ENCODE peak calls at places on chromosomes 13 and 19, in ten cellular contexts. B, V, H, U, G, Z, M, R, O and J are unnamed samples.

GRCh38 chr13:113390874-113391497 is 27.1 kb upstream of the GRTP1 start:
- DNase-seq in U (no peak), B (no peak), O (no peak), G (no peak), Z (no peak), V (no peak), H (no peak), R (no peak), M (no peak), J (peak)

GRCh38 chr13:112567161-112567862 is 20.6 kb downstream of the TUBGCP3 start:
- DNase-seq in G (no peak), O (no peak), U (no peak), V (no peak), H (no peak), Z (no peak), M (peak), R (no peak), B (no peak), J (no peak)

GRCh38 chr13:42229287-42229686 is 42.7 kb upstream of the AKAP11 start:
- DNase-seq in G (no peak), O (no peak), Z (no peak), B (no peak), H (no peak), V (no peak), M (no peak), U (no peak), R (no peak), J (no peak)

GRCh38 chr19:39865186-39865585 is 19.0 kb upstream of the FBL start:
- DNase-seq in G (no peak), O (no peak), H (no peak), U (no peak), Z (no peak), M (no peak), V (no peak), B (no peak), R (no peak), J (no peak)

GRCh38 chr19:33325920-33326319 is 23.6 kb upstream of the CEBPA start:
- DNase-seq in U (peak), V (peak), B (no peak), M (peak), O (no peak), R (no peak), Z (no peak), G (no peak), H (no peak), J (no peak)

GRCh38 chr13:20703785-20704458 is 423 bp downstream of the IL17D start:
- DNase-seq in Z (no peak), O (peak), M (peak), R (peak), U (no peak), V (peak), H (peak), B (peak), G (peak), J (peak)

GRCh38 chr19:45632468-45633196 is 6.6 kb downstream of the EML2 start:
- DNase-seq in G (peak), Z (peak), U (peak), R (peak), O (peak), H (peak), B (peak), M (peak), V (peak), J (peak)

GRCh38 chr13:20848203-20848602 is 54.3 kb downstream of the XPO4 start:
- DNase-seq in O (no peak), V (no peak), B (no peak), G (no peak), R (no peak), H (no peak), M (no peak), Z (no peak), U (no peak), J (no peak)

GRCh38 chr19:39038098-39038497 is 5.7 kb upstream of the FBXO27 start:
- DNase-seq in H (peak), G (no peak), R (no peak), U (no peak), M (peak), V (no peak), B (peak), Z (no peak), O (peak), J (no peak)

GRCh38 chr13:106432636-106433035 is 102.8 kb downstream of the EFNB2 start:
- DNase-seq in Z (peak), M (peak), H (peak), U (no peak), G (no peak), O (no peak), B (no peak), R (no peak), V (no peak), J (no peak)

GRCh38 chr19:44819246-44819832 is 10.4 kb downstream of the BCAM start:
- DNase-seq in B (no peak), U (no peak), V (no peak), M (no peak), H (no peak), O (no peak), R (no peak), Z (no peak), G (no peak), J (no peak)

GRCh38 chr19:5204212-5204611 is 136.4 kb downstream of the PTPRS start:
- DNase-seq in R (no peak), B (no peak), H (no peak), O (no peak), M (no peak), Z (no peak), V (no peak), U (no peak), G (no peak), J (no peak)

GRCh38 chr13:76522083-76522755 is 364.0 kb downstream of the KCTD12 start:
- DNase-seq in B (no peak), Z (peak), R (no peak), V (no peak), U (no peak), O (no peak), G (no peak), M (peak), H (peak), J (no peak)

GRCh38 chr19:6717441-6717971 is 2.9 kb downstream of the C3 start:
- DNase-seq in G (no peak), M (peak), R (no peak), V (no peak), Z (no peak), B (no peak), U (no peak), H (no peak), O (no peak), J (no peak)

GRCh38 chr19:11530432-11530831 is 1.5 kb upstream of the ECSIT start:
- DNase-seq in V (peak), H (peak), R (peak), B (peak), M (peak), U (peak), O (peak), Z (peak), G (peak), J (no peak)

GRCh38 chr19:13842294-13843103 is 34.4 kb upstream of the NANOS3 start:
- DNase-seq in R (peak), O (no peak), Z (no peak), B (peak), M (peak), V (peak), G (peak), H (peak), U (peak), J (no peak)
- TF ChIP-seq CTCF in R (peak), O (no peak), Z (no peak), B (peak), M (no peak), V (no peak), G (peak), H (no peak), U (peak), J (peak)

GRCh38 chr19:17296278-17296677 is 6.9 kb downstream of the ABHD8 start:
- DNase-seq in Z (no peak), U (no peak), O (no peak), V (no peak), R (no peak), M (no peak), H (peak), G (no peak), B (no peak), J (no peak)
- TF ChIP-seq CTCF in Z (no peak), U (no peak), O (no peak), V (no peak), R (no peak), M (no peak), H (peak), G (no peak), B (no peak), J (no peak)

GRCh38 chr19:3179739-3180293 is 1.2 kb downstream of the S1PR4 start:
- DNase-seq in O (no peak), Z (no peak), V (no peak), R (no peak), G (no peak), B (no peak), U (no peak), M (no peak), H (no peak), J (no peak)

GRCh38 chr19:3178973-3179738 is 587 bp downstream of the S1PR4 start:
- DNase-seq in O (no peak), H (no peak), G (no peak), M (no peak), Z (no peak), U (no peak), B (no peak), R (no peak), V (no peak), J (no peak)

GRCh38 chr19:3176715-3177501 is 1.7 kb upstream of the S1PR4 start:
- DNase-seq in O (no peak), M (peak), Z (no peak), R (no peak), H (peak), B (no peak), V (no peak), G (no peak), U (no peak), J (no peak)

GRCh38 chr19:3175761-3176714 is 2.5 kb upstream of the S1PR4 start:
- DNase-seq in M (peak), O (no peak), G (no peak), H (peak), R (no peak), V (no peak), Z (peak), B (no peak), U (peak), J (no peak)

GRCh38 chr19:3178377-3178972 is at the start of gene S1PR4:
- DNase-seq in R (no peak), G (peak), O (no peak), M (no peak), V (no peak), U (no peak), H (no peak), B (no peak), Z (no peak), J (no peak)
- TF ChIP-seq CTCF in R (no peak), G (no peak), O (no peak), M (no peak), V (no peak), U (no peak), H (no peak), B (no peak), Z (no peak), J (no peak)

GRCh38 chr19:30696514-30696913 is 324.3 kb downstream of the ZNF536 start:
- DNase-seq in G (no peak), Z (no peak), U (no peak), B (peak), R (no peak), M (peak), V (no peak), H (no peak), O (peak), J (peak)
- TF ChIP-seq CTCF in G (no peak), Z (no peak), U (peak), B (peak), R (peak), M (peak), V (no peak), H (no peak), O (peak), J (peak)

GRCh38 chr19:3599776-3600183 is 6.9 kb downstream of the TBXA2R start:
- DNase-seq in Z (no peak), M (no peak), V (no peak), R (no peak), O (no peak), B (peak), G (no peak), H (no peak), U (no peak), J (no peak)
- TF ChIP-seq CTCF in Z (peak), M (no peak), V (no peak), R (no peak), O (no peak), B (peak), G (no peak), H (no peak), U (no peak), J (peak)

GRCh38 chr13:94549241-94550029 is 46.5 kb downstream of the TGDS start:
- DNase-seq in V (peak), G (peak), M (peak), U (peak), H (peak), O (peak), Z (peak), R (peak), B (peak), J (peak)
- TF ChIP-seq CTCF in V (peak), G (no peak), M (no peak), U (peak), H (no peak), O (no peak), Z (no peak), R (peak), B (no peak), J (no peak)

DNA sequence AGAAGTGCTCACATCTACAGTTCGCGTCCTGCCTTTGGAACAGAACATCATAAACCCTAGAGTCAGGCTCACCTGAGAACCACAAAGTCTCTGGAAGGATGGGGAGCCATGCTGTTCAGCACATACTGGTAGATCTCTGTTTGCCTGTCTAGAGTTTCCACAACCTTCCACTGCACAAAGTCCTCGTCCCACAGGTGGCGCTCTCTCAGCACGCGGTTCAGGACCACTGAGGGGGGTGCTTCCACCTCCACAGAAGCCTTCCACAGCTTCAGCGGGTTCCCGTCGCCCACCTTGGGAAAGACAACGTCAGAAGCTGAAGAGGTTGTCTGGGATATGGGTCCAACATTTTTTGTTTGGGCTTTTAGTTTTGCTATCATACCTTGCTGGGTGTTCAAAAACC is 93.6 kb downstream of the KL start:
- DNase-seq in Z (no peak), O (no peak), U (no peak), B (peak), M (no peak), H (no peak), V (no peak), R (no peak), G (peak), J (no peak)
- TF ChIP-seq CTCF in Z (peak), O (peak), U (no peak), B (peak), M (peak), H (no peak), V (no peak), R (peak), G (peak), J (no peak)

GRCh38 chr19:57613941-57614743 is at the start of gene ZNF134:
- DNase-seq in O (peak), Z (peak), R (peak), M (peak), V (peak), U (peak), G (peak), B (peak), H (peak), J (peak)
- TF ChIP-seq CTCF in O (no peak), Z (peak), R (peak), M (peak), V (peak), U (no peak), G (no peak), B (no peak), H (no peak), J (peak)

GRCh38 chr19:29665826-29666633 is 769 bp downstream of the PLEKHF1 start:
- DNase-seq in H (no peak), O (no peak), G (peak), B (peak), Z (no peak), V (peak), U (no peak), R (peak), M (peak), J (no peak)

GRCh38 chr19:29663861-29664752 is 1.2 kb upstream of the PLEKHF1 start:
- DNase-seq in O (no peak), U (no peak), Z (no peak), M (no peak), H (no peak), G (no peak), R (no peak), V (no peak), B (no peak), J (no peak)

GRCh38 chr19:29666634-29667389 is 1.6 kb downstream of the PLEKHF1 start:
- DNase-seq in G (no peak), O (no peak), U (peak), M (peak), H (no peak), Z (no peak), B (peak), V (peak), R (peak), J (no peak)

GRCh38 chr19:29664753-29665214 is 477 bp upstream of the PLEKHF1 start:
- DNase-seq in B (no peak), V (no peak), R (no peak), O (no peak), Z (no peak), G (no peak), M (no peak), U (no peak), H (no peak), J (no peak)

DNA sequence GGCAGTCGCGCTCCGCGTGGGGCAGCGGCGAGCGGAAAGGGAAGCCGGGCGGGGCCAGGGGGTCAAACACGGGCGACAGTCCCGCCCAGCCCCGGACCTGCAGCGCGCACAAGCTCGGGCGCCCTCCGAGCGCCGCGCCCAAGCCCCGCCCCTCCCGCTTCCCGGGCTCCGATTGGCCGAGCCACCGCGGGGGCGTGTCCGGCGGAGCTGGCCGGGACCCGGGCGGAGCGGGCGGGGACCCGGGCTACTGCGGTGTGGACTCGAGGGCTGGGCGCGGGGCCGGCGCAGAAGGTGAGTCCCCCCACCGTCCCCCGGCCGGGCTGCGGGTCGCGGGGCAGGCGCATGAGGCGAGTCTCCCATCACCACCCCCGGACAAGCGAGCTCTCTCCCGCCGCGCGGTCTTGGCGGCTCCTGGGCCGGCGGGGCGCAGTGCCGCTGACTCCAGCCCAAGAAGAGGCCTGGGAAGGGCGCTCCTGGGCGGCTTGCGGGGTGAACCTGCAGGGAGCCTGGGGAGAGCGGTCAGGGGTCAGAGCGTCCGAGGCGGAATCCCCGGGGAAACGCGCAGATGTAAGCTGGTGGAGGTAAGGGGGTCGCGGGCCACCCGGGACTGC is at the start of gene PLEKHF1:
- DNase-seq in B (peak), G (peak), H (peak), O (peak), U (peak), M (peak), V (peak), R (peak), Z (no peak), J (peak)
- TF ChIP-seq CTCF in B (no peak), G (peak), H (no peak), O (no peak), U (no peak), M (no peak), V (no peak), R (no peak), Z (no peak), J (no peak)